ENCODE peak calls at places on chromosome 11, in nine cellular contexts. One of them, this sample, is unnamed.

GRCh38 chr11:19218801-19219460 is 17.1 kb upstream of the CSRP3 start:
- DNase-seq in prostate gland: no peak
- DNase-seq in heart right ventricle: peak
- DNase-seq in fibroblast of lung: peak
- DNase-seq in fibroblast of pulmonary artery: peak
- DNase-seq in astrocyte of the spinal cord: no peak
- DNase-seq in kidney epithelial cell: no peak
- DNase-seq in AG10803: peak
- DNase-seq in choroid plexus epithelial cell: no peak
- DNase-seq in this sample: peak

GRCh38 chr11:36763187-36763586 is 165.2 kb upstream of the RAG2 start:
- DNase-seq in fibroblast of pulmonary artery: no peak
- DNase-seq in kidney epithelial cell: no peak
- DNase-seq in choroid plexus epithelial cell: no peak
- DNase-seq in fibroblast of lung: no peak
- DNase-seq in heart right ventricle: no peak
- DNase-seq in AG10803: no peak
- DNase-seq in prostate gland: no peak
- DNase-seq in astrocyte of the spinal cord: no peak
- DNase-seq in this sample: no peak

GRCh38 chr11:6992457-6993431 is 27.4 kb downstream of the ZNF214 start:
- DNase-seq in fibroblast of lung: peak
- DNase-seq in prostate gland: peak
- DNase-seq in choroid plexus epithelial cell: peak
- DNase-seq in fibroblast of pulmonary artery: peak
- DNase-seq in heart right ventricle: no peak
- DNase-seq in kidney epithelial cell: peak
- DNase-seq in AG10803: peak
- DNase-seq in astrocyte of the spinal cord: peak
- DNase-seq in this sample: peak

GRCh38 chr11:8061555-8062428 is 19.2 kb upstream of the TUB start:
- DNase-seq in AG10803: no peak
- DNase-seq in kidney epithelial cell: no peak
- DNase-seq in heart right ventricle: no peak
- DNase-seq in fibroblast of pulmonary artery: no peak
- DNase-seq in choroid plexus epithelial cell: no peak
- DNase-seq in prostate gland: no peak
- DNase-seq in fibroblast of lung: no peak
- DNase-seq in astrocyte of the spinal cord: no peak
- DNase-seq in this sample: no peak

GRCh38 chr11:109033627-109034340 is 368.9 kb downstream of the DDX10 start:
- DNase-seq in AG10803: peak
- DNase-seq in fibroblast of lung: peak
- DNase-seq in prostate gland: no peak
- DNase-seq in fibroblast of pulmonary artery: peak
- DNase-seq in choroid plexus epithelial cell: peak
- DNase-seq in heart right ventricle: no peak
- DNase-seq in astrocyte of the spinal cord: peak
- DNase-seq in kidney epithelial cell: peak
- DNase-seq in this sample: peak

GRCh38 chr11:4916581-4916980 is 2.6 kb downstream of the OR51G2 start:
- DNase-seq in prostate gland: no peak
- DNase-seq in fibroblast of lung: no peak
- DNase-seq in AG10803: no peak
- DNase-seq in kidney epithelial cell: peak
- DNase-seq in choroid plexus epithelial cell: no peak
- DNase-seq in heart right ventricle: no peak
- DNase-seq in astrocyte of the spinal cord: no peak
- DNase-seq in fibroblast of pulmonary artery: no peak
- DNase-seq in this sample: no peak

GRCh38 chr11:73189723-73190556 is 28.1 kb upstream of the P2RY2 start:
- DNase-seq in fibroblast of lung: no peak
- DNase-seq in prostate gland: no peak
- DNase-seq in fibroblast of pulmonary artery: no peak
- DNase-seq in astrocyte of the spinal cord: no peak
- DNase-seq in choroid plexus epithelial cell: no peak
- DNase-seq in kidney epithelial cell: no peak
- DNase-seq in heart right ventricle: no peak
- DNase-seq in AG10803: no peak
- DNase-seq in this sample: no peak

GRCh38 chr11:125280646-125281045 is 116.1 kb downstream of the PKNOX2 start:
- DNase-seq in fibroblast of pulmonary artery: no peak
- DNase-seq in astrocyte of the spinal cord: no peak
- DNase-seq in AG10803: no peak
- DNase-seq in kidney epithelial cell: no peak
- DNase-seq in choroid plexus epithelial cell: no peak
- DNase-seq in heart right ventricle: no peak
- DNase-seq in fibroblast of lung: no peak
- DNase-seq in prostate gland: no peak
- DNase-seq in this sample: no peak

GRCh38 chr11:117226388-117227385 is 5.2 kb downstream of the PCSK7 start:
- DNase-seq in AG10803: peak
- DNase-seq in fibroblast of lung: peak
- DNase-seq in heart right ventricle: peak
- DNase-seq in prostate gland: peak
- DNase-seq in kidney epithelial cell: peak
- DNase-seq in choroid plexus epithelial cell: peak
- DNase-seq in astrocyte of the spinal cord: peak
- DNase-seq in fibroblast of pulmonary artery: peak
- DNase-seq in this sample: peak

DNA sequence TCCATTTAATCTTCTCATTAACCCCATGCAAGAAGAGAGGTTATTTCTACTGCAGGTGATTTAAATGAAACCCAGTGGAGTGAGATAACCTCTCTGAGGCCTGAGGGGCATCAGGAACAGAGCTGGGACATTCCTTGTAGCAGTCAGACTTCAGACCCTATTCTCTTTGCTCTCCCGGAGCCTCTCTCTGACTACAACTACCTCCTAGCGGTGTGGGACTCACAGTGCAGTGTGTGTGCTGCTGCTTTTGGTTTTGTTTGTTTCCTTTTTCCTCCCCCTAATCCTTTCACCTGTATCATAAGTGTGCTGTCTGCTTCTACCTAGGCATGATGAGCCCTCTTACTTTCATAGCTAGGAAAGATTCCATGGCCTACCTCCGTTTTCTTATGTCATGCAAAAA is 769.6 kb downstream of the NTM start:
- DNase-seq in heart right ventricle: no peak
- DNase-seq in fibroblast of lung: no peak
- DNase-seq in prostate gland: no peak
- DNase-seq in kidney epithelial cell: no peak
- DNase-seq in fibroblast of pulmonary artery: no peak
- DNase-seq in astrocyte of the spinal cord: no peak
- DNase-seq in AG10803: no peak
- DNase-seq in choroid plexus epithelial cell: no peak
- DNase-seq in this sample: no peak
- TF ChIP-seq CTCF in heart right ventricle: no peak
- TF ChIP-seq CTCF in fibroblast of lung: no peak
- TF ChIP-seq CTCF in prostate gland: no peak
- TF ChIP-seq CTCF in kidney epithelial cell: no peak
- TF ChIP-seq CTCF in fibroblast of pulmonary artery: peak
- TF ChIP-seq CTCF in astrocyte of the spinal cord: no peak
- TF ChIP-seq CTCF in AG10803: no peak
- TF ChIP-seq CTCF in choroid plexus epithelial cell: peak
- TF ChIP-seq CTCF in this sample: no peak

DNA sequence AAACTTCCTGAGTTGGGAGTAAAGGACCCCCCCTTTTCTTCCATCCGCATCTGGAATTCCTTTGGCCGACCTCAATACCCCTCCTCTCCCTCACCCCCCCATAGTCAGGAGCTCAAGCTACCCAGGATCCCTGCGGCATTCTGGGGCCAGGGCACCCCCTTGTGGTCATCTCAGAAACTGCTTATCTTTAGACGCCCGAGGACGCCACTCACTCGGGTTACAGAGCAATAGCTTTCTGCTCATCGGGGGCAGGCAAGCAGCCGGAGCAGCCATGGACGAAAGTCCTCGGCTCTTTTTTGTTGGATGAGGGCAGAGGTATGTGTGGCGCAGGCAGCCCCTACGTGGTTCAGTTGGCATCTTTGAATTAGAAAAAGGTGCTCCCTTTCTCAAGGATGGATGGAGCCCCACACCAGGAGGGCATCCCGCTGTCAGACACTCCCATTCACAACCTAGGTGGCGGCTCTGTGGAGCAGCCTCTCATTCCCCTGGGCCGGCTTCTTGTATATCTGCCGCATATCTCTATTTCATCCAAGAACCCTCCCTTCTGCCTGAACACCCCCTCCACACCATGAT is 2.3 kb downstream of the C1QTNF5 start:
- DNase-seq in prostate gland: peak
- DNase-seq in heart right ventricle: peak
- DNase-seq in AG10803: peak
- DNase-seq in fibroblast of pulmonary artery: peak
- DNase-seq in fibroblast of lung: no peak
- DNase-seq in choroid plexus epithelial cell: peak
- DNase-seq in kidney epithelial cell: no peak
- DNase-seq in astrocyte of the spinal cord: peak
- DNase-seq in this sample: peak
- H3K4me3 ChIP-seq in prostate gland: no peak
- H3K4me3 ChIP-seq in heart right ventricle: peak
- H3K4me3 ChIP-seq in AG10803: peak
- H3K4me3 ChIP-seq in fibroblast of pulmonary artery: peak
- H3K4me3 ChIP-seq in fibroblast of lung: peak
- H3K4me3 ChIP-seq in choroid plexus epithelial cell: no peak
- H3K4me3 ChIP-seq in kidney epithelial cell: no peak
- H3K4me3 ChIP-seq in astrocyte of the spinal cord: peak
- H3K4me3 ChIP-seq in this sample: peak

GRCh38 chr11:132312616-132313210 is 942.3 kb downstream of the NTM start:
- DNase-seq in kidney epithelial cell: no peak
- DNase-seq in fibroblast of lung: peak
- DNase-seq in prostate gland: no peak
- DNase-seq in choroid plexus epithelial cell: peak
- DNase-seq in fibroblast of pulmonary artery: peak
- DNase-seq in astrocyte of the spinal cord: peak
- DNase-seq in heart right ventricle: no peak
- DNase-seq in AG10803: peak
- DNase-seq in this sample: peak
- TF ChIP-seq CTCF in kidney epithelial cell: peak
- TF ChIP-seq CTCF in fibroblast of lung: peak
- TF ChIP-seq CTCF in prostate gland: peak
- TF ChIP-seq CTCF in choroid plexus epithelial cell: peak
- TF ChIP-seq CTCF in fibroblast of pulmonary artery: peak
- TF ChIP-seq CTCF in astrocyte of the spinal cord: peak
- TF ChIP-seq CTCF in heart right ventricle: peak
- TF ChIP-seq CTCF in AG10803: peak
- TF ChIP-seq CTCF in this sample: peak

GRCh38 chr11:128518493-128519207 is 68.7 kb downstream of the ETS1 start:
- DNase-seq in heart right ventricle: no peak
- DNase-seq in astrocyte of the spinal cord: peak
- DNase-seq in kidney epithelial cell: no peak
- DNase-seq in fibroblast of pulmonary artery: no peak
- DNase-seq in AG10803: no peak
- DNase-seq in prostate gland: no peak
- DNase-seq in choroid plexus epithelial cell: peak
- DNase-seq in fibroblast of lung: peak
- DNase-seq in this sample: no peak
- H3K4me3 ChIP-seq in heart right ventricle: peak
- H3K4me3 ChIP-seq in astrocyte of the spinal cord: peak
- H3K4me3 ChIP-seq in kidney epithelial cell: peak
- H3K4me3 ChIP-seq in fibroblast of pulmonary artery: peak
- H3K4me3 ChIP-seq in AG10803: peak
- H3K4me3 ChIP-seq in prostate gland: no peak
- H3K4me3 ChIP-seq in choroid plexus epithelial cell: peak
- H3K4me3 ChIP-seq in fibroblast of lung: peak
- H3K4me3 ChIP-seq in this sample: peak